ENCODE peak calls at places on chromosomes 4 and X, in five cellular contexts. One of them, this sample, is unnamed.

GRCh38 chr4:182960228-182960627 is 43.0 kb upstream of the DCTD start:
- DNase-seq in NCI-H510A treated with DMSO at 0.1 percent for 48 hours: no peak
- DNase-seq in tibial artery: no peak
- DNase-seq in EL: no peak
- DNase-seq in lower lobe of right lung: no peak
- DNase-seq in this sample: no peak

GRCh38 chr4:25865586-25865985 is 2.8 kb upstream of the SEL1L3 start:
- DNase-seq in tibial artery: no peak
- DNase-seq in EL: no peak
- DNase-seq in lower lobe of right lung: no peak
- DNase-seq in NCI-H510A treated with DMSO at 0.1 percent for 48 hours: no peak
- DNase-seq in this sample: no peak

GRCh38 chrX:39050427-39050826 is 249.2 kb downstream of the MID1IP1 start:
- DNase-seq in tibial artery: no peak
- DNase-seq in lower lobe of right lung: no peak
- DNase-seq in NCI-H510A treated with DMSO at 0.1 percent for 48 hours: no peak
- DNase-seq in EL: no peak
- DNase-seq in this sample: no peak

GRCh38 chr4:165410214-165410613 is 31.4 kb downstream of the CPE start:
- DNase-seq in tibial artery: no peak
- DNase-seq in EL: no peak
- DNase-seq in NCI-H510A treated with DMSO at 0.1 percent for 48 hours: no peak
- DNase-seq in lower lobe of right lung: no peak
- DNase-seq in this sample: no peak

GRCh38 chr4:91226838-91227237 is 1076.9 kb upstream of the GRID2 start:
- DNase-seq in lower lobe of right lung: no peak
- DNase-seq in EL: no peak
- DNase-seq in tibial artery: no peak
- DNase-seq in NCI-H510A treated with DMSO at 0.1 percent for 48 hours: no peak
- DNase-seq in this sample: no peak

GRCh38 chr4:2929469-2929868 is 33.7 kb downstream of the NOP14 start:
- DNase-seq in EL: no peak
- DNase-seq in lower lobe of right lung: peak; percentile 47
- DNase-seq in NCI-H510A treated with DMSO at 0.1 percent for 48 hours: no peak
- DNase-seq in tibial artery: peak; percentile 51
- DNase-seq in this sample: no peak

GRCh38 chrX:112108145-112108544 is 25.6 kb upstream of the TRPC5 start:
- DNase-seq in NCI-H510A treated with DMSO at 0.1 percent for 48 hours: no peak
- DNase-seq in EL: no peak
- DNase-seq in lower lobe of right lung: no peak
- DNase-seq in tibial artery: no peak
- DNase-seq in this sample: no peak

GRCh38 chr4:23438764-23439163 is 451.1 kb downstream of the PPARGC1A start:
- DNase-seq in tibial artery: no peak
- DNase-seq in lower lobe of right lung: no peak
- DNase-seq in NCI-H510A treated with DMSO at 0.1 percent for 48 hours: no peak
- DNase-seq in EL: no peak
- DNase-seq in this sample: no peak

GRCh38 chrX:124435616-124436015 is 89.3 kb downstream of the SH2D1A start:
- DNase-seq in lower lobe of right lung: no peak
- DNase-seq in EL: no peak
- DNase-seq in NCI-H510A treated with DMSO at 0.1 percent for 48 hours: peak; percentile 35
- DNase-seq in tibial artery: no peak
- DNase-seq in this sample: no peak

This sample was measured in GM10248.